ENCODE peak calls at places on chromosomes 16 and 17, in six cellular contexts. One of them, this sample, is unnamed.
A peak's percentile ranks its signal among the peaks of the same experiment; 100 is the strongest.

GRCh38 chr17:44075598-44076293 is 5.2 kb downstream of the G6PC3 start:
- DNase-seq in ovary: no peak
- DNase-seq in Panc1: no peak
- DNase-seq in CD4-positive, alpha-beta T cell: no peak
- DNase-seq in hepatocyte: no peak
- DNase-seq in nephron progenitor cell: no peak
- DNase-seq in this sample: no peak

GRCh38 chr17:82787081-82787848 is 35.4 kb downstream of the TBCD start:
- DNase-seq in ovary: no peak
- DNase-seq in Panc1: no peak
- DNase-seq in CD4-positive, alpha-beta T cell: no peak
- DNase-seq in hepatocyte: no peak
- DNase-seq in nephron progenitor cell: no peak
- DNase-seq in this sample: no peak

GRCh38 chr17:37068266-37068665 is 119.5 kb downstream of the AATF start:
- DNase-seq in ovary: no peak
- DNase-seq in Panc1: no peak
- DNase-seq in CD4-positive, alpha-beta T cell: no peak
- DNase-seq in hepatocyte: no peak
- DNase-seq in nephron progenitor cell: no peak
- DNase-seq in this sample: no peak

GRCh38 chr16:345686-346231 is 6.8 kb downstream of the AXIN1 start:
- DNase-seq in ovary: no peak
- DNase-seq in Panc1: no peak
- DNase-seq in CD4-positive, alpha-beta T cell: no peak
- DNase-seq in hepatocyte: no peak
- DNase-seq in nephron progenitor cell: no peak
- DNase-seq in this sample: no peak

GRCh38 chr17:75635610-75636202 is 2.5 kb downstream of the SMIM5 start:
- DNase-seq in ovary: no peak
- DNase-seq in Panc1: no peak
- DNase-seq in CD4-positive, alpha-beta T cell: no peak
- DNase-seq in hepatocyte: no peak
- DNase-seq in nephron progenitor cell: no peak
- DNase-seq in this sample: no peak

GRCh38 chr17:45812102-45812501 is 28.0 kb downstream of the CRHR1 start:
- DNase-seq in ovary: no peak
- DNase-seq in Panc1: no peak
- DNase-seq in CD4-positive, alpha-beta T cell: no peak
- DNase-seq in hepatocyte: no peak
- DNase-seq in nephron progenitor cell: no peak
- DNase-seq in this sample: no peak

GRCh38 chr16:22186517-22186916 is 19.6 kb upstream of the EEF2K start:
- DNase-seq in ovary: no peak
- DNase-seq in Panc1: no peak
- DNase-seq in CD4-positive, alpha-beta T cell: no peak
- DNase-seq in hepatocyte: no peak
- DNase-seq in nephron progenitor cell: peak; percentile 27
- DNase-seq in this sample: no peak

GRCh38 chr17:47872019-47872650 is 21.2 kb upstream of the SP6 start:
- DNase-seq in ovary: no peak
- DNase-seq in Panc1: no peak
- DNase-seq in CD4-positive, alpha-beta T cell: no peak
- DNase-seq in hepatocyte: no peak
- DNase-seq in nephron progenitor cell: peak; percentile 57
- DNase-seq in this sample: no peak

GRCh38 chr17:81244358-81245023 is 5.4 kb downstream of the NDUFAF8 start:
- DNase-seq in ovary: no peak
- DNase-seq in Panc1: no peak
- DNase-seq in CD4-positive, alpha-beta T cell: no peak
- DNase-seq in hepatocyte: no peak
- DNase-seq in nephron progenitor cell: no peak
- DNase-seq in this sample: no peak

GRCh38 chr17:79988163-79988971 is 47.3 kb downstream of the TBC1D16 start:
- DNase-seq in ovary: peak; percentile 87
- DNase-seq in Panc1: no peak
- DNase-seq in CD4-positive, alpha-beta T cell: no peak
- DNase-seq in hepatocyte: peak; percentile 73
- DNase-seq in nephron progenitor cell: no peak
- DNase-seq in this sample: no peak

GRCh38 chr17:82888583-82889495 is 49.0 kb upstream of the ZNF750 start:
- DNase-seq in ovary: no peak
- DNase-seq in Panc1: no peak
- DNase-seq in CD4-positive, alpha-beta T cell: no peak
- DNase-seq in hepatocyte: no peak
- DNase-seq in nephron progenitor cell: no peak
- DNase-seq in this sample: no peak

GRCh38 chr17:40063034-40063765 is 435 bp downstream of the THRA start:
- DNase-seq in ovary: peak; percentile 41
- DNase-seq in Panc1: no peak
- DNase-seq in CD4-positive, alpha-beta T cell: no peak
- DNase-seq in hepatocyte: peak; percentile 65
- DNase-seq in nephron progenitor cell: peak; percentile 69
- DNase-seq in this sample: peak; percentile 28

GRCh38 chr16:77373726-77374125 is 61.1 kb downstream of the ADAMTS18 start:
- DNase-seq in ovary: no peak
- DNase-seq in Panc1: no peak
- DNase-seq in CD4-positive, alpha-beta T cell: no peak
- DNase-seq in hepatocyte: peak; percentile 52
- DNase-seq in nephron progenitor cell: no peak
- DNase-seq in this sample: no peak

GRCh38 chr17:39663688-39664580 is 1.2 kb upstream of the TCAP start:
- DNase-seq in ovary: no peak
- DNase-seq in Panc1: no peak
- DNase-seq in CD4-positive, alpha-beta T cell: no peak
- DNase-seq in hepatocyte: peak; percentile 70
- DNase-seq in nephron progenitor cell: peak; percentile 40
- DNase-seq in this sample: no peak

GRCh38 chr17:4375039-4375748 is 8.7 kb upstream of the UBE2G1 start:
- DNase-seq in ovary: no peak
- DNase-seq in Panc1: no peak
- DNase-seq in CD4-positive, alpha-beta T cell: no peak
- DNase-seq in hepatocyte: no peak
- DNase-seq in nephron progenitor cell: no peak
- DNase-seq in this sample: no peak

GRCh38 chr17:4789701-4789950 is 862 bp downstream of the GLTPD2 start:
- DNase-seq in ovary: no peak
- DNase-seq in Panc1: no peak
- DNase-seq in CD4-positive, alpha-beta T cell: no peak
- DNase-seq in hepatocyte: no peak
- DNase-seq in nephron progenitor cell: no peak
- DNase-seq in this sample: no peak

GRCh38 chr16:67530013-67530939 is 1.6 kb downstream of the RIPOR1 start:
- DNase-seq in ovary: peak; percentile 85
- DNase-seq in Panc1: no peak
- DNase-seq in CD4-positive, alpha-beta T cell: no peak
- DNase-seq in hepatocyte: peak; percentile 83
- DNase-seq in nephron progenitor cell: peak; percentile 68
- DNase-seq in this sample: peak; percentile 60

GRCh38 chr17:45143767-45144198 is 4.5 kb upstream of the HEXIM1 start:
- DNase-seq in ovary: peak; percentile 93
- DNase-seq in Panc1: no peak
- DNase-seq in CD4-positive, alpha-beta T cell: no peak
- DNase-seq in hepatocyte: peak; percentile 83
- DNase-seq in nephron progenitor cell: peak; percentile 44
- DNase-seq in this sample: no peak

GRCh38 chr16:67833035-67833417 is 9.1 kb upstream of the THAP11 start:
- DNase-seq in ovary: no peak
- DNase-seq in Panc1: no peak
- DNase-seq in CD4-positive, alpha-beta T cell: no peak
- DNase-seq in hepatocyte: no peak
- DNase-seq in nephron progenitor cell: no peak
- DNase-seq in this sample: no peak

GRCh38 chr17:5254414-5254813 is 19.8 kb upstream of the SCIMP start:
- DNase-seq in ovary: no peak
- DNase-seq in Panc1: no peak
- DNase-seq in CD4-positive, alpha-beta T cell: no peak
- DNase-seq in hepatocyte: no peak
- DNase-seq in nephron progenitor cell: no peak
- DNase-seq in this sample: no peak

GRCh38 chr17:36494674-36495073 is 8.2 kb downstream of the ZNHIT3 start:
- DNase-seq in ovary: no peak
- DNase-seq in Panc1: no peak
- DNase-seq in CD4-positive, alpha-beta T cell: no peak
- DNase-seq in hepatocyte: no peak
- DNase-seq in nephron progenitor cell: no peak
- DNase-seq in this sample: no peak

GRCh38 chr17:1038459-1039118 is 41.7 kb downstream of the TIMM22 start:
- DNase-seq in ovary: no peak
- DNase-seq in Panc1: no peak
- DNase-seq in CD4-positive, alpha-beta T cell: no peak
- DNase-seq in hepatocyte: no peak
- DNase-seq in nephron progenitor cell: no peak
- DNase-seq in this sample: no peak
- TF ChIP-seq CTCF in ovary: no peak
- TF ChIP-seq CTCF in Panc1: no peak
- TF ChIP-seq CTCF in CD4-positive, alpha-beta T cell: no peak
- TF ChIP-seq CTCF in hepatocyte: no peak
- TF ChIP-seq CTCF in nephron progenitor cell: no peak
- TF ChIP-seq CTCF in this sample: no peak

GRCh38 chr16:79768594-79768993 is 168.1 kb upstream of the MAF start:
- DNase-seq in ovary: no peak
- DNase-seq in Panc1: no peak
- DNase-seq in CD4-positive, alpha-beta T cell: no peak
- DNase-seq in hepatocyte: no peak
- DNase-seq in nephron progenitor cell: no peak
- DNase-seq in this sample: no peak

GRCh38 chr16:79767597-79768280 is 167.2 kb upstream of the MAF start:
- DNase-seq in ovary: peak; percentile 41
- DNase-seq in Panc1: no peak
- DNase-seq in CD4-positive, alpha-beta T cell: no peak
- DNase-seq in hepatocyte: peak; percentile 58
- DNase-seq in nephron progenitor cell: no peak
- DNase-seq in this sample: no peak

GRCh38 chr16:79772028-79772427 is 171.5 kb upstream of the MAF start:
- DNase-seq in ovary: no peak
- DNase-seq in Panc1: no peak
- DNase-seq in CD4-positive, alpha-beta T cell: no peak
- DNase-seq in hepatocyte: no peak
- DNase-seq in nephron progenitor cell: no peak
- DNase-seq in this sample: no peak

GRCh38 chr16:79769320-79770243 is 169.0 kb upstream of the MAF start:
- DNase-seq in ovary: no peak
- DNase-seq in Panc1: no peak
- DNase-seq in CD4-positive, alpha-beta T cell: no peak
- DNase-seq in hepatocyte: no peak
- DNase-seq in nephron progenitor cell: no peak
- DNase-seq in this sample: no peak

DNA sequence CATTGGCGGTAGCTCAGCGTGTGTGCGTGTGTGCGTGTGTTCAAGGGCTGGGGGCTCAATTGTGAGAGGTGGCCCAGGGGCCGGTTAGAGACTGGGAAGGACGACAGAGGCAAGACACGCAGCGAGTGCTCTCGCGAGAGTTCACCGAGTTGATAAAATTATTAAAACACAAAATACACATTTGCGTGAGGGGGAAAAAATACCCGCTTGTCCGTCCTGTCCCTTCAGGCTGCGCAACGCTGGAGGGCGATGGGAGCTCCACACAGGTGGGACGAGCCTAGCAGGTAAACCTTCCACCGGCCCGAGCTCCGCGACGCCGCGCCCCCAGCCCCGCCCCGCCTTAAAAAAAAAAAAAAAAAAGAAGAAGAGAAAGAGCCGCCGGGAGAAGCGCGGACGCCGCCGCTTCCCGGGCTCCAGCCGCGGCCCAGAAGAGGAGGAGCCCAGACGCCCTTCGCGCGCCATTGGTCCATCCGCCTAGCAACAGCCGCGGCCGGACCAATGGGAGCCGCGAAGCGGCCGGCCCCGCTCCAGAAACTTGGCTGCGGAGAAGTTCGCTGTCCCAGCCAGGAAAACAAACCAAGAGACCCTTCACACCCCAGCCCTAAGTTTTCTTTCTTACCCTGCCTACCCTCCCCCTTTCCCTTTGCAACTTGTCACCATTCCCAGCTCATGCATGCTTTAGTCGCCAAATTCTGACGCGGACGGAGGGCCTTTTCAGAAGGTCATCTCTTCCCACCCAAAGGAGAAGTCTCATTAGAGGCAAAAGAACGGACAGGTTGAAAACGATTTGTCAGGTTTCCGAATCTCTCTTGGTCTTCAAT is 169.9 kb upstream of the MAF start:
- DNase-seq in ovary: peak; percentile 90
- DNase-seq in Panc1: no peak
- DNase-seq in CD4-positive, alpha-beta T cell: peak; percentile 49
- DNase-seq in hepatocyte: peak; percentile 97
- DNase-seq in nephron progenitor cell: peak; percentile 87
- DNase-seq in this sample: peak; percentile 64
- TF ChIP-seq CTCF in ovary: no peak
- TF ChIP-seq CTCF in Panc1: no peak
- TF ChIP-seq CTCF in CD4-positive, alpha-beta T cell: no peak
- TF ChIP-seq CTCF in hepatocyte: no peak
- TF ChIP-seq CTCF in nephron progenitor cell: no peak
- TF ChIP-seq CTCF in this sample: no peak

GRCh38 chr16:31488630-31489564 is 6.0 kb downstream of the SLC5A2 start:
- DNase-seq in ovary: peak; percentile 46
- DNase-seq in Panc1: no peak
- DNase-seq in CD4-positive, alpha-beta T cell: no peak
- DNase-seq in hepatocyte: no peak
- DNase-seq in nephron progenitor cell: no peak
- DNase-seq in this sample: no peak
- TF ChIP-seq CTCF in ovary: no peak
- TF ChIP-seq CTCF in Panc1: no peak
- TF ChIP-seq CTCF in CD4-positive, alpha-beta T cell: no peak
- TF ChIP-seq CTCF in hepatocyte: no peak
- TF ChIP-seq CTCF in nephron progenitor cell: no peak
- TF ChIP-seq CTCF in this sample: no peak

GRCh38 chr17:18319604-18320256 is 4.6 kb downstream of the SMCR8 start:
- DNase-seq in ovary: peak; percentile 27
- DNase-seq in Panc1: no peak
- DNase-seq in CD4-positive, alpha-beta T cell: no peak
- DNase-seq in hepatocyte: peak; percentile 76
- DNase-seq in nephron progenitor cell: peak; percentile 53
- DNase-seq in this sample: no peak
- TF ChIP-seq CTCF in ovary: no peak
- TF ChIP-seq CTCF in Panc1: no peak
- TF ChIP-seq CTCF in CD4-positive, alpha-beta T cell: no peak
- TF ChIP-seq CTCF in hepatocyte: peak; percentile 63
- TF ChIP-seq CTCF in nephron progenitor cell: peak; percentile 46
- TF ChIP-seq CTCF in this sample: no peak

DNA sequence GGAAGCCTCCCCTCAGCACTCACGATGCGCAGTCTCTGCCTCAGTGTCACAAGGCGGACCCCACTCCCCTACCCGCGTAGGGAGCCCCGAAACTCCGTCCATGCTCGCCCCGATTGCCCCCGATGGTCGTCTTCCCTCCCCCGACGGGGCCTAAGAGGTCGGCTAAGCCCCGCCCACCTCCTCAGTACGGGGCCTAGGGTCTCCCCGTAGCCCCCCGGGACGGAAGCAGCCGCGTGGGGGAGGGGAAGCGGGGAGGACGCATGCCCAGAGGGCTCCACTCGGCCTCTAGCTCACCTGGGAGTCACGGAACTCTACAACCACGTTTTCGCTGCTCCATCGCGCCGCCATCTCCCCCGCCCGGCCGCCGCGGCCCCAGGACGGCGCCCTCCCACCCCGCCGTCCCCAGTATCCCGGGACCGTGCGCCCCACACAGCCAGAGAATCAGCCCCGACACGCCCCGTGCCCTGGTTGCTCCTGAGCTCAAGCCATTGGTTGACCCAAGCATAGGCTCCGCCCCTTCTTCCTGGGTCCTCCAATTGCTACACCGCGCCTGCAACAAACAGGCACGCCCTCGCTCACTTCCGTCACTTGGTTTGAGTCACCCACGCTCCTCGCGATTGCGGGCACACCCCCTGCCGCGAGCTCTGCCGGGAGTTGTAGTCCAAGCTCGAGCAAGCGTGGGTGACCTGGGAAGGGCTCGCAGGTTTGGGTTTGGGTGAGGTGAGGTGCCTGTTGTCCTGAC is at the start of gene WDR59:
- DNase-seq in ovary: peak; percentile 98
- DNase-seq in Panc1: peak; percentile 94
- DNase-seq in CD4-positive, alpha-beta T cell: peak; percentile 98
- DNase-seq in hepatocyte: peak; percentile 100
- DNase-seq in nephron progenitor cell: peak; percentile 98
- DNase-seq in this sample: peak; percentile 97
- TF ChIP-seq CTCF in ovary: no peak
- TF ChIP-seq CTCF in Panc1: no peak
- TF ChIP-seq CTCF in CD4-positive, alpha-beta T cell: no peak
- TF ChIP-seq CTCF in hepatocyte: no peak
- TF ChIP-seq CTCF in nephron progenitor cell: no peak
- TF ChIP-seq CTCF in this sample: no peak

This sample was measured in natural killer cell.